ENCODE peak calls at places on chromosomes 1 and 21, in ten cellular contexts. N is RCC 7860, G is BJ, B is GM06990, M is NCI-H774, W is iPS-NIHi11, A is pancreas, P is NCI-H1436 treated with DMSO at 0.1 percent for 48 hours, V is NCI-H1417, L is A549. X is an unnamed sample.

GRCh38 chr21:42037943-42038342 is 27.8 kb upstream of the ZBTB21 start:
- DNase-seq in N (no peak), G (no peak), B (no peak), M (no peak), W (no peak), A (no peak), P (no peak), V (no peak), L (no peak), X (no peak)

GRCh38 chr1:17075470-17076255 is 21.8 kb upstream of the SDHB start:
- DNase-seq in N (no peak), G (no peak), B (no peak), M (no peak), W (peak), A (no peak), P (no peak), V (no peak), L (peak), X (peak)

GRCh38 chr1:206814716-206815341 is 42.5 kb upstream of the IL10 start:
- DNase-seq in N (peak), G (peak), B (no peak), M (no peak), W (no peak), A (no peak), P (no peak), V (no peak), L (no peak), X (no peak)

GRCh38 chr1:162040657-162041056 is 17.0 kb upstream of the OLFML2B start:
- DNase-seq in N (no peak), G (no peak), B (no peak), M (no peak), W (peak), A (no peak), P (no peak), V (no peak), L (peak), X (no peak)

GRCh38 chr1:182608850-182609610 is 4.8 kb upstream of the RGS16 start:
- DNase-seq in N (peak), G (no peak), B (no peak), M (no peak), W (no peak), A (no peak), P (no peak), V (no peak), L (no peak), X (no peak)

GRCh38 chr1:117836069-117836468 is 93.4 kb downstream of the GDAP2 start:
- DNase-seq in N (no peak), G (no peak), B (no peak), M (no peak), W (no peak), A (no peak), P (no peak), V (no peak), L (no peak), X (no peak)

GRCh38 chr1:198123146-198123545 is 33.7 kb upstream of the NEK7 start:
- DNase-seq in N (no peak), G (no peak), B (no peak), M (no peak), W (no peak), A (no peak), P (no peak), V (no peak), L (no peak), X (peak)

GRCh38 chr1:94543893-94544635 is 2.5 kb upstream of the F3 start:
- DNase-seq in N (no peak), G (no peak), B (no peak), M (no peak), W (no peak), A (no peak), P (no peak), V (no peak), L (no peak), X (no peak)

GRCh38 chr1:44724408-44725308 is 6.3 kb downstream of the RNU5D-1 start:
- DNase-seq in N (no peak), G (no peak), B (peak), M (no peak), W (no peak), A (no peak), P (no peak), V (no peak), L (no peak), X (no peak)

GRCh38 chr1:168991667-168992475 is 114.6 kb upstream of the ATP1B1 start:
- DNase-seq in N (no peak), G (no peak), B (no peak), M (no peak), W (no peak), A (no peak), P (no peak), V (no peak), L (no peak), X (no peak)

GRCh38 chr1:53186533-53186932 is 10.1 kb upstream of the CPT2 start:
- DNase-seq in N (no peak), G (no peak), B (no peak), M (no peak), W (no peak), A (no peak), P (no peak), V (no peak), L (no peak), X (no peak)

GRCh38 chr21:45119812-45120211 is 45.4 kb downstream of the ADARB1 start:
- DNase-seq in N (no peak), G (no peak), B (no peak), M (no peak), W (no peak), A (no peak), P (no peak), V (no peak), L (no peak), X (no peak)